ENCODE peak calls at places on chromosome 16, in four cellular contexts. X is heart left ventricle, Z is neural progenitor cell, J is colonic mucosa. M is an unnamed sample.

GRCh38 chr16:30971298-30971697 is 13.7 kb upstream of the HSD3B7 start:
- DNase-seq in X (no peak), Z (no peak), J (no peak), M (no peak)

GRCh38 chr16:85304337-85304736 is 192.1 kb upstream of the CIBAR2 start:
- DNase-seq in X (no peak), Z (no peak), J (no peak), M (no peak)

GRCh38 chr16:78792952-78793351 is 693.5 kb downstream of the WWOX start:
- DNase-seq in X (no peak), Z (no peak), J (no peak), M (no peak)

GRCh38 chr16:46916980-46917379 is 32.8 kb downstream of the GPT2 start:
- DNase-seq in X (no peak), Z (no peak), J (no peak), M (no peak)

GRCh38 chr16:84546669-84547538 is 42.4 kb upstream of the MEAK7 start:
- DNase-seq in X (peak; percentile 7), Z (peak; percentile 63), J (no peak), M (no peak)

GRCh38 chr16:46751381-46751780 is 3.2 kb upstream of the MYLK3 start:
- DNase-seq in X (no peak), Z (no peak), J (no peak), M (no peak)

GRCh38 chr16:67942200-67942509 is 1.8 kb downstream of the LCAT start:
- DNase-seq in X (no peak), Z (peak; percentile 73), J (no peak), M (no peak)

GRCh38 chr16:25575363-25575762 is 116.4 kb upstream of the HS3ST4 start:
- DNase-seq in X (no peak), Z (peak; percentile 89), J (no peak), M (no peak)

GRCh38 chr16:58488531-58488930 is 11.4 kb upstream of the NDRG4 start:
- DNase-seq in X (peak; percentile 25), Z (no peak), J (no peak), M (no peak)

GRCh38 chr16:30895592-30896202 is 717 bp upstream of the CTF1 start:
- DNase-seq in X (no peak), Z (no peak), J (no peak), M (no peak)

GRCh38 chr16:49608095-49608494 is 234.5 kb downstream of the C16orf78 start:
- DNase-seq in X (no peak), Z (peak; percentile 35), J (no peak), M (no peak)

GRCh38 chr16:11556945-11557720 is 29.6 kb downstream of the LITAF start:
- DNase-seq in X (no peak), Z (no peak), J (no peak), M (no peak)

GRCh38 chr16:75044800-75045361 is 46.1 kb downstream of the ZNRF1 start:
- DNase-seq in X (peak; percentile 69), Z (no peak), J (no peak), M (no peak)

GRCh38 chr16:53822936-53823529 is 119.1 kb downstream of the FTO start:
- DNase-seq in X (no peak), Z (no peak), J (no peak), M (no peak)

GRCh38 chr16:71520550-71520949 is 5.7 kb upstream of the CHST4 start:
- DNase-seq in X (no peak), Z (no peak), J (no peak), M (no peak)

GRCh38 chr16:66511615-66512500 is 38.1 kb downstream of the TK2 start:
- DNase-seq in X (no peak), Z (peak; percentile 33), J (no peak), M (no peak)

GRCh38 chr16:89122322-89122831 is 28.7 kb downstream of the ACSF3 start:
- DNase-seq in X (peak; percentile 17), Z (no peak), J (peak; percentile 84), M (peak; percentile 86)

GRCh38 chr16:57991551-57992059 is 8.9 kb downstream of the ZNF319 start:
- DNase-seq in X (no peak), Z (no peak), J (no peak), M (no peak)

GRCh38 chr16:81266680-81267095 is 28.2 kb downstream of the BCO1 start:
- DNase-seq in X (no peak), Z (no peak), J (peak; percentile 88), M (peak; percentile 73)

GRCh38 chr16:69838417-69838990 is 76.4 kb downstream of the WWP2 start:
- DNase-seq in X (peak; percentile 53), Z (peak; percentile 53), J (peak; percentile 44), M (peak; percentile 33)

GRCh38 chr16:83831451-83831987 is 23.7 kb downstream of the HSBP1 start:
- DNase-seq in X (no peak), Z (no peak), J (no peak), M (no peak)

GRCh38 chr16:50136399-50136798 is 16.7 kb upstream of the TENT4B start:
- DNase-seq in X (no peak), Z (no peak), J (no peak), M (no peak)

GRCh38 chr16:87235810-87236515 is 81.2 kb downstream of the C16orf95 start:
- DNase-seq in X (no peak), Z (peak; percentile 26), J (no peak), M (no peak)

GRCh38 chr16:74949309-74949708 is 35.6 kb downstream of the WDR59 start:
- DNase-seq in X (no peak), Z (no peak), J (no peak), M (no peak)

GRCh38 chr16:31177136-31177535 is 2.8 kb upstream of the FUS start:
- DNase-seq in X (no peak), Z (no peak), J (no peak), M (no peak)

GRCh38 chr16:5776876-5777275 is 679.3 kb upstream of the EEF2KMT start:
- DNase-seq in X (no peak), Z (no peak), J (no peak), M (no peak)

GRCh38 chr16:89691986-89692569 is 5.6 kb downstream of the CDK10 start:
- DNase-seq in X (no peak), Z (no peak), J (no peak), M (no peak)

GRCh38 chr16:57603110-57604024 is 25.1 kb upstream of the ADGRG1 start:
- DNase-seq in X (no peak), Z (no peak), J (no peak), M (no peak)

GRCh38 chr16:82699711-82700495 is 73.1 kb downstream of the CDH13 start:
- DNase-seq in X (peak; percentile 37), Z (no peak), J (peak; percentile 22), M (no peak)

GRCh38 chr16:75491876-75492275 is 3.4 kb downstream of the CHST6 start:
- DNase-seq in X (no peak), Z (peak; percentile 35), J (no peak), M (no peak)

GRCh38 chr16:88131256-88131655 is 180.0 kb downstream of the BANP start:
- DNase-seq in X (no peak), Z (no peak), J (no peak), M (no peak)

GRCh38 chr16:12320298-12320706 is 343.8 kb downstream of the SNX29 start:
- DNase-seq in X (no peak), Z (no peak), J (no peak), M (no peak)

GRCh38 chr16:9665851-9666271 is 516.4 kb downstream of the GRIN2A start:
- DNase-seq in X (no peak), Z (no peak), J (peak; percentile 52), M (peak; percentile 61)

GRCh38 chr16:47732806-47733150 is 271.6 kb downstream of the PHKB start:
- DNase-seq in X (no peak), Z (no peak), J (no peak), M (no peak)

GRCh38 chr16:15749371-15749770 is 99.3 kb downstream of the NDE1 start:
- DNase-seq in X (no peak), Z (no peak), J (no peak), M (no peak)

GRCh38 chr16:3256876-3257465 is 538 bp upstream of the MEFV start:
- DNase-seq in X (no peak), Z (no peak), J (no peak), M (no peak)

GRCh38 chr16:12252616-12253015 is 276.1 kb downstream of the SNX29 start:
- DNase-seq in X (peak; percentile 38), Z (no peak), J (no peak), M (no peak)

M was measured in transverse colon.